ENCODE peak calls at places on chromosomes 5 and 9, in ten cellular contexts. One of them, this sample, is unnamed.

GRCh38 chr5:6486074-6486473 is 37.4 kb downstream of the UBE2QL1 start:
- DNase-seq in Daoy: no peak
- DNase-seq in CD8-positive, alpha-beta memory T cell: no peak
- DNase-seq in lower lobe of right lung: no peak
- DNase-seq in NCI-H774: no peak
- DNase-seq in heart right ventricle: no peak
- DNase-seq in stimulated activated CD8-positive, alpha-beta memory T cell treated with anti-CD3 and anti-CD28 coated beads, Interleukin-12 subunit alpha, Interleukin-12 subunit beta, amount 100 ng/mL, for 1 hour: no peak
- DNase-seq in hepatocyte: no peak
- DNase-seq in CD4-positive, CD25-positive, alpha-beta regulatory T cell: no peak
- DNase-seq in A172: no peak
- DNase-seq in this sample: no peak

GRCh38 chr9:125701351-125701750 is 5.7 kb downstream of the MAPKAP1 start:
- DNase-seq in Daoy: peak
- DNase-seq in CD8-positive, alpha-beta memory T cell: no peak
- DNase-seq in lower lobe of right lung: no peak
- DNase-seq in NCI-H774: no peak
- DNase-seq in heart right ventricle: no peak
- DNase-seq in stimulated activated CD8-positive, alpha-beta memory T cell treated with anti-CD3 and anti-CD28 coated beads, Interleukin-12 subunit alpha, Interleukin-12 subunit beta, amount 100 ng/mL, for 1 hour: no peak
- DNase-seq in hepatocyte: no peak
- DNase-seq in CD4-positive, CD25-positive, alpha-beta regulatory T cell: no peak
- DNase-seq in A172: peak
- DNase-seq in this sample: no peak

GRCh38 chr9:69584746-69585145 is 87.4 kb downstream of the APBA1 start:
- DNase-seq in Daoy: peak
- DNase-seq in CD8-positive, alpha-beta memory T cell: no peak
- DNase-seq in lower lobe of right lung: no peak
- DNase-seq in NCI-H774: no peak
- DNase-seq in heart right ventricle: no peak
- DNase-seq in stimulated activated CD8-positive, alpha-beta memory T cell treated with anti-CD3 and anti-CD28 coated beads, Interleukin-12 subunit alpha, Interleukin-12 subunit beta, amount 100 ng/mL, for 1 hour: no peak
- DNase-seq in hepatocyte: no peak
- DNase-seq in CD4-positive, CD25-positive, alpha-beta regulatory T cell: no peak
- DNase-seq in A172: no peak
- DNase-seq in this sample: no peak

GRCh38 chr5:176845392-176845713 is 35.0 kb downstream of the UNC5A start:
- DNase-seq in Daoy: no peak
- DNase-seq in CD8-positive, alpha-beta memory T cell: no peak
- DNase-seq in lower lobe of right lung: no peak
- DNase-seq in NCI-H774: no peak
- DNase-seq in heart right ventricle: no peak
- DNase-seq in stimulated activated CD8-positive, alpha-beta memory T cell treated with anti-CD3 and anti-CD28 coated beads, Interleukin-12 subunit alpha, Interleukin-12 subunit beta, amount 100 ng/mL, for 1 hour: no peak
- DNase-seq in hepatocyte: no peak
- DNase-seq in CD4-positive, CD25-positive, alpha-beta regulatory T cell: no peak
- DNase-seq in A172: no peak
- DNase-seq in this sample: no peak

GRCh38 chr5:54344653-54345052 is 34.3 kb upstream of the ARL15 start:
- DNase-seq in Daoy: no peak
- DNase-seq in CD8-positive, alpha-beta memory T cell: no peak
- DNase-seq in lower lobe of right lung: no peak
- DNase-seq in NCI-H774: no peak
- DNase-seq in heart right ventricle: no peak
- DNase-seq in stimulated activated CD8-positive, alpha-beta memory T cell treated with anti-CD3 and anti-CD28 coated beads, Interleukin-12 subunit alpha, Interleukin-12 subunit beta, amount 100 ng/mL, for 1 hour: no peak
- DNase-seq in hepatocyte: no peak
- DNase-seq in CD4-positive, CD25-positive, alpha-beta regulatory T cell: no peak
- DNase-seq in A172: no peak
- DNase-seq in this sample: no peak

GRCh38 chr5:159331099-159331973 is 1.0 kb upstream of the IL12B start:
- DNase-seq in Daoy: peak
- DNase-seq in CD8-positive, alpha-beta memory T cell: peak
- DNase-seq in lower lobe of right lung: peak
- DNase-seq in NCI-H774: peak
- DNase-seq in heart right ventricle: peak
- DNase-seq in stimulated activated CD8-positive, alpha-beta memory T cell treated with anti-CD3 and anti-CD28 coated beads, Interleukin-12 subunit alpha, Interleukin-12 subunit beta, amount 100 ng/mL, for 1 hour: peak
- DNase-seq in hepatocyte: peak
- DNase-seq in CD4-positive, CD25-positive, alpha-beta regulatory T cell: peak
- DNase-seq in A172: peak
- DNase-seq in this sample: peak

GRCh38 chr5:38722918-38723317 is 122.9 kb upstream of the OSMR start:
- DNase-seq in Daoy: no peak
- DNase-seq in CD8-positive, alpha-beta memory T cell: no peak
- DNase-seq in lower lobe of right lung: no peak
- DNase-seq in NCI-H774: no peak
- DNase-seq in heart right ventricle: no peak
- DNase-seq in stimulated activated CD8-positive, alpha-beta memory T cell treated with anti-CD3 and anti-CD28 coated beads, Interleukin-12 subunit alpha, Interleukin-12 subunit beta, amount 100 ng/mL, for 1 hour: no peak
- DNase-seq in hepatocyte: no peak
- DNase-seq in CD4-positive, CD25-positive, alpha-beta regulatory T cell: no peak
- DNase-seq in A172: no peak
- DNase-seq in this sample: no peak

GRCh38 chr5:138770291-138770690 is 17.1 kb downstream of the CTNNA1 start:
- DNase-seq in Daoy: no peak
- DNase-seq in CD8-positive, alpha-beta memory T cell: no peak
- DNase-seq in lower lobe of right lung: no peak
- DNase-seq in NCI-H774: no peak
- DNase-seq in heart right ventricle: no peak
- DNase-seq in stimulated activated CD8-positive, alpha-beta memory T cell treated with anti-CD3 and anti-CD28 coated beads, Interleukin-12 subunit alpha, Interleukin-12 subunit beta, amount 100 ng/mL, for 1 hour: no peak
- DNase-seq in hepatocyte: no peak
- DNase-seq in CD4-positive, CD25-positive, alpha-beta regulatory T cell: no peak
- DNase-seq in A172: no peak
- DNase-seq in this sample: no peak

GRCh38 chr5:100520348-100520747 is 14.8 kb upstream of the FAM174A start:
- DNase-seq in Daoy: no peak
- DNase-seq in CD8-positive, alpha-beta memory T cell: no peak
- DNase-seq in lower lobe of right lung: no peak
- DNase-seq in NCI-H774: no peak
- DNase-seq in heart right ventricle: no peak
- DNase-seq in stimulated activated CD8-positive, alpha-beta memory T cell treated with anti-CD3 and anti-CD28 coated beads, Interleukin-12 subunit alpha, Interleukin-12 subunit beta, amount 100 ng/mL, for 1 hour: no peak
- DNase-seq in hepatocyte: no peak
- DNase-seq in CD4-positive, CD25-positive, alpha-beta regulatory T cell: no peak
- DNase-seq in A172: no peak
- DNase-seq in this sample: no peak

GRCh38 chr5:55734658-55735057 is 3.2 kb upstream of the DDX4 start:
- DNase-seq in Daoy: no peak
- DNase-seq in CD8-positive, alpha-beta memory T cell: no peak
- DNase-seq in lower lobe of right lung: no peak
- DNase-seq in NCI-H774: no peak
- DNase-seq in heart right ventricle: no peak
- DNase-seq in stimulated activated CD8-positive, alpha-beta memory T cell treated with anti-CD3 and anti-CD28 coated beads, Interleukin-12 subunit alpha, Interleukin-12 subunit beta, amount 100 ng/mL, for 1 hour: no peak
- DNase-seq in hepatocyte: no peak
- DNase-seq in CD4-positive, CD25-positive, alpha-beta regulatory T cell: no peak
- DNase-seq in A172: no peak
- DNase-seq in this sample: no peak

GRCh38 chr5:159430361-159431018 is 100.2 kb upstream of the IL12B start:
- DNase-seq in Daoy: no peak
- DNase-seq in CD8-positive, alpha-beta memory T cell: no peak
- DNase-seq in lower lobe of right lung: no peak
- DNase-seq in NCI-H774: no peak
- DNase-seq in heart right ventricle: no peak
- DNase-seq in stimulated activated CD8-positive, alpha-beta memory T cell treated with anti-CD3 and anti-CD28 coated beads, Interleukin-12 subunit alpha, Interleukin-12 subunit beta, amount 100 ng/mL, for 1 hour: no peak
- DNase-seq in hepatocyte: no peak
- DNase-seq in CD4-positive, CD25-positive, alpha-beta regulatory T cell: no peak
- DNase-seq in A172: no peak
- DNase-seq in this sample: no peak

GRCh38 chr9:109934499-109935214 is 154.7 kb downstream of the PALM2AKAP2 start:
- DNase-seq in Daoy: peak
- DNase-seq in CD8-positive, alpha-beta memory T cell: no peak
- DNase-seq in lower lobe of right lung: no peak
- DNase-seq in NCI-H774: no peak
- DNase-seq in heart right ventricle: no peak
- DNase-seq in stimulated activated CD8-positive, alpha-beta memory T cell treated with anti-CD3 and anti-CD28 coated beads, Interleukin-12 subunit alpha, Interleukin-12 subunit beta, amount 100 ng/mL, for 1 hour: no peak
- DNase-seq in hepatocyte: no peak
- DNase-seq in CD4-positive, CD25-positive, alpha-beta regulatory T cell: peak
- DNase-seq in A172: no peak
- DNase-seq in this sample: no peak

GRCh38 chr5:77852068-77852513 is 76.0 kb upstream of the TBCA start:
- DNase-seq in Daoy: no peak
- DNase-seq in CD8-positive, alpha-beta memory T cell: no peak
- DNase-seq in lower lobe of right lung: no peak
- DNase-seq in NCI-H774: no peak
- DNase-seq in heart right ventricle: no peak
- DNase-seq in stimulated activated CD8-positive, alpha-beta memory T cell treated with anti-CD3 and anti-CD28 coated beads, Interleukin-12 subunit alpha, Interleukin-12 subunit beta, amount 100 ng/mL, for 1 hour: no peak
- DNase-seq in hepatocyte: no peak
- DNase-seq in CD4-positive, CD25-positive, alpha-beta regulatory T cell: no peak
- DNase-seq in A172: no peak
- DNase-seq in this sample: no peak

GRCh38 chr9:114694146-114694545 is 12.2 kb upstream of the TEX48 start:
- DNase-seq in Daoy: no peak
- DNase-seq in CD8-positive, alpha-beta memory T cell: no peak
- DNase-seq in lower lobe of right lung: no peak
- DNase-seq in NCI-H774: no peak
- DNase-seq in heart right ventricle: no peak
- DNase-seq in stimulated activated CD8-positive, alpha-beta memory T cell treated with anti-CD3 and anti-CD28 coated beads, Interleukin-12 subunit alpha, Interleukin-12 subunit beta, amount 100 ng/mL, for 1 hour: no peak
- DNase-seq in hepatocyte: no peak
- DNase-seq in CD4-positive, CD25-positive, alpha-beta regulatory T cell: no peak
- DNase-seq in A172: peak
- DNase-seq in this sample: no peak

GRCh38 chr9:76456202-76456926 is 2.6 kb upstream of the GCNT1 start:
- DNase-seq in Daoy: peak
- DNase-seq in CD8-positive, alpha-beta memory T cell: no peak
- DNase-seq in lower lobe of right lung: no peak
- DNase-seq in NCI-H774: peak
- DNase-seq in heart right ventricle: no peak
- DNase-seq in stimulated activated CD8-positive, alpha-beta memory T cell treated with anti-CD3 and anti-CD28 coated beads, Interleukin-12 subunit alpha, Interleukin-12 subunit beta, amount 100 ng/mL, for 1 hour: peak
- DNase-seq in hepatocyte: peak
- DNase-seq in CD4-positive, CD25-positive, alpha-beta regulatory T cell: peak
- DNase-seq in A172: peak
- DNase-seq in this sample: no peak

GRCh38 chr5:32100230-32100629 is 73.9 kb downstream of the GOLPH3 start:
- DNase-seq in Daoy: no peak
- DNase-seq in CD8-positive, alpha-beta memory T cell: no peak
- DNase-seq in lower lobe of right lung: no peak
- DNase-seq in NCI-H774: no peak
- DNase-seq in heart right ventricle: no peak
- DNase-seq in stimulated activated CD8-positive, alpha-beta memory T cell treated with anti-CD3 and anti-CD28 coated beads, Interleukin-12 subunit alpha, Interleukin-12 subunit beta, amount 100 ng/mL, for 1 hour: no peak
- DNase-seq in hepatocyte: peak
- DNase-seq in CD4-positive, CD25-positive, alpha-beta regulatory T cell: no peak
- DNase-seq in A172: no peak
- DNase-seq in this sample: no peak

GRCh38 chr9:115399026-115399425 is 281.1 kb upstream of the TNC start:
- DNase-seq in Daoy: no peak
- DNase-seq in CD8-positive, alpha-beta memory T cell: no peak
- DNase-seq in lower lobe of right lung: no peak
- DNase-seq in NCI-H774: no peak
- DNase-seq in heart right ventricle: no peak
- DNase-seq in stimulated activated CD8-positive, alpha-beta memory T cell treated with anti-CD3 and anti-CD28 coated beads, Interleukin-12 subunit alpha, Interleukin-12 subunit beta, amount 100 ng/mL, for 1 hour: no peak
- DNase-seq in hepatocyte: no peak
- DNase-seq in CD4-positive, CD25-positive, alpha-beta regulatory T cell: no peak
- DNase-seq in A172: no peak
- DNase-seq in this sample: no peak

GRCh38 chr5:89457411-89458329 is 574.7 kb upstream of the MEF2C start:
- DNase-seq in Daoy: peak
- DNase-seq in CD8-positive, alpha-beta memory T cell: no peak
- DNase-seq in lower lobe of right lung: no peak
- DNase-seq in NCI-H774: no peak
- DNase-seq in heart right ventricle: peak
- DNase-seq in stimulated activated CD8-positive, alpha-beta memory T cell treated with anti-CD3 and anti-CD28 coated beads, Interleukin-12 subunit alpha, Interleukin-12 subunit beta, amount 100 ng/mL, for 1 hour: no peak
- DNase-seq in hepatocyte: peak
- DNase-seq in CD4-positive, CD25-positive, alpha-beta regulatory T cell: no peak
- DNase-seq in A172: peak
- DNase-seq in this sample: no peak

GRCh38 chr5:133697536-133698258 is 85.4 kb upstream of the FSTL4 start:
- DNase-seq in Daoy: no peak
- DNase-seq in CD8-positive, alpha-beta memory T cell: no peak
- DNase-seq in lower lobe of right lung: no peak
- DNase-seq in NCI-H774: no peak
- DNase-seq in heart right ventricle: no peak
- DNase-seq in stimulated activated CD8-positive, alpha-beta memory T cell treated with anti-CD3 and anti-CD28 coated beads, Interleukin-12 subunit alpha, Interleukin-12 subunit beta, amount 100 ng/mL, for 1 hour: no peak
- DNase-seq in hepatocyte: no peak
- DNase-seq in CD4-positive, CD25-positive, alpha-beta regulatory T cell: no peak
- DNase-seq in A172: no peak
- DNase-seq in this sample: no peak

GRCh38 chr5:134577022-134577795 is 51.7 kb downstream of the JADE2 start:
- DNase-seq in Daoy: peak
- DNase-seq in CD8-positive, alpha-beta memory T cell: no peak
- DNase-seq in lower lobe of right lung: no peak
- DNase-seq in NCI-H774: no peak
- DNase-seq in heart right ventricle: no peak
- DNase-seq in stimulated activated CD8-positive, alpha-beta memory T cell treated with anti-CD3 and anti-CD28 coated beads, Interleukin-12 subunit alpha, Interleukin-12 subunit beta, amount 100 ng/mL, for 1 hour: no peak
- DNase-seq in hepatocyte: peak
- DNase-seq in CD4-positive, CD25-positive, alpha-beta regulatory T cell: no peak
- DNase-seq in A172: peak
- DNase-seq in this sample: no peak

GRCh38 chr5:135937245-135937644 is 17.5 kb downstream of the LECT2 start:
- DNase-seq in Daoy: no peak
- DNase-seq in CD8-positive, alpha-beta memory T cell: no peak
- DNase-seq in lower lobe of right lung: no peak
- DNase-seq in NCI-H774: no peak
- DNase-seq in heart right ventricle: no peak
- DNase-seq in stimulated activated CD8-positive, alpha-beta memory T cell treated with anti-CD3 and anti-CD28 coated beads, Interleukin-12 subunit alpha, Interleukin-12 subunit beta, amount 100 ng/mL, for 1 hour: no peak
- DNase-seq in hepatocyte: no peak
- DNase-seq in CD4-positive, CD25-positive, alpha-beta regulatory T cell: no peak
- DNase-seq in A172: no peak
- DNase-seq in this sample: no peak

GRCh38 chr9:136492978-136493522 is 10.2 kb upstream of the SEC16A start:
- DNase-seq in Daoy: no peak
- DNase-seq in CD8-positive, alpha-beta memory T cell: no peak
- DNase-seq in lower lobe of right lung: no peak
- DNase-seq in NCI-H774: no peak
- DNase-seq in heart right ventricle: no peak
- DNase-seq in stimulated activated CD8-positive, alpha-beta memory T cell treated with anti-CD3 and anti-CD28 coated beads, Interleukin-12 subunit alpha, Interleukin-12 subunit beta, amount 100 ng/mL, for 1 hour: no peak
- DNase-seq in hepatocyte: no peak
- DNase-seq in CD4-positive, CD25-positive, alpha-beta regulatory T cell: no peak
- DNase-seq in A172: no peak
- DNase-seq in this sample: no peak

GRCh38 chr9:37996050-37996811 is 72.8 kb downstream of the SHB start:
- DNase-seq in Daoy: no peak
- DNase-seq in CD8-positive, alpha-beta memory T cell: no peak
- DNase-seq in lower lobe of right lung: no peak
- DNase-seq in NCI-H774: no peak
- DNase-seq in heart right ventricle: no peak
- DNase-seq in stimulated activated CD8-positive, alpha-beta memory T cell treated with anti-CD3 and anti-CD28 coated beads, Interleukin-12 subunit alpha, Interleukin-12 subunit beta, amount 100 ng/mL, for 1 hour: no peak
- DNase-seq in hepatocyte: no peak
- DNase-seq in CD4-positive, CD25-positive, alpha-beta regulatory T cell: no peak
- DNase-seq in A172: no peak
- DNase-seq in this sample: no peak

GRCh38 chr9:98187926-98188325 is 4.5 kb downstream of the CORO2A start:
- DNase-seq in Daoy: no peak
- DNase-seq in CD8-positive, alpha-beta memory T cell: no peak
- DNase-seq in lower lobe of right lung: no peak
- DNase-seq in NCI-H774: no peak
- DNase-seq in heart right ventricle: no peak
- DNase-seq in stimulated activated CD8-positive, alpha-beta memory T cell treated with anti-CD3 and anti-CD28 coated beads, Interleukin-12 subunit alpha, Interleukin-12 subunit beta, amount 100 ng/mL, for 1 hour: no peak
- DNase-seq in hepatocyte: no peak
- DNase-seq in CD4-positive, CD25-positive, alpha-beta regulatory T cell: no peak
- DNase-seq in A172: no peak
- DNase-seq in this sample: no peak

GRCh38 chr9:121785673-121786542 is 134.5 kb downstream of the DAB2IP start:
- DNase-seq in Daoy: no peak
- DNase-seq in CD8-positive, alpha-beta memory T cell: no peak
- DNase-seq in lower lobe of right lung: no peak
- DNase-seq in NCI-H774: no peak
- DNase-seq in heart right ventricle: no peak
- DNase-seq in stimulated activated CD8-positive, alpha-beta memory T cell treated with anti-CD3 and anti-CD28 coated beads, Interleukin-12 subunit alpha, Interleukin-12 subunit beta, amount 100 ng/mL, for 1 hour: no peak
- DNase-seq in hepatocyte: no peak
- DNase-seq in CD4-positive, CD25-positive, alpha-beta regulatory T cell: no peak
- DNase-seq in A172: no peak
- DNase-seq in this sample: no peak

GRCh38 chr5:1315018-1315708 is 20.3 kb upstream of the TERT start:
- DNase-seq in Daoy: no peak
- DNase-seq in CD8-positive, alpha-beta memory T cell: no peak
- DNase-seq in lower lobe of right lung: peak
- DNase-seq in NCI-H774: no peak
- DNase-seq in heart right ventricle: no peak
- DNase-seq in stimulated activated CD8-positive, alpha-beta memory T cell treated with anti-CD3 and anti-CD28 coated beads, Interleukin-12 subunit alpha, Interleukin-12 subunit beta, amount 100 ng/mL, for 1 hour: no peak
- DNase-seq in hepatocyte: no peak
- DNase-seq in CD4-positive, CD25-positive, alpha-beta regulatory T cell: no peak
- DNase-seq in A172: no peak
- DNase-seq in this sample: peak

GRCh38 chr5:177434437-177434836 is 8.0 kb downstream of the GRK6 start:
- DNase-seq in Daoy: no peak
- DNase-seq in CD8-positive, alpha-beta memory T cell: no peak
- DNase-seq in lower lobe of right lung: no peak
- DNase-seq in NCI-H774: no peak
- DNase-seq in heart right ventricle: no peak
- DNase-seq in stimulated activated CD8-positive, alpha-beta memory T cell treated with anti-CD3 and anti-CD28 coated beads, Interleukin-12 subunit alpha, Interleukin-12 subunit beta, amount 100 ng/mL, for 1 hour: no peak
- DNase-seq in hepatocyte: no peak
- DNase-seq in CD4-positive, CD25-positive, alpha-beta regulatory T cell: peak
- DNase-seq in A172: peak
- DNase-seq in this sample: peak

GRCh38 chr5:31707294-31707693 is 68.4 kb downstream of the PDZD2 start:
- DNase-seq in Daoy: no peak
- DNase-seq in CD8-positive, alpha-beta memory T cell: no peak
- DNase-seq in lower lobe of right lung: no peak
- DNase-seq in NCI-H774: no peak
- DNase-seq in heart right ventricle: no peak
- DNase-seq in stimulated activated CD8-positive, alpha-beta memory T cell treated with anti-CD3 and anti-CD28 coated beads, Interleukin-12 subunit alpha, Interleukin-12 subunit beta, amount 100 ng/mL, for 1 hour: no peak
- DNase-seq in hepatocyte: peak
- DNase-seq in CD4-positive, CD25-positive, alpha-beta regulatory T cell: no peak
- DNase-seq in A172: peak
- DNase-seq in this sample: no peak